ENCODE peak calls at places on chromosomes 5 and 9, in seven cellular contexts. P is NCI-H1417 treated with DMSO at 0.1 percent for 48 hours; Z is upper lobe of right lung; H is PC-9; U is activated CD8-positive, alpha-beta memory T cell treated with anti-CD3 and anti-CD28 coated beads for 1 hour; L is adrenal gland; O is T follicular helper cell. C is an unnamed sample.
A peak's percentile ranks its signal among the peaks of the same experiment; 100 is the strongest.

GRCh38 chr9:134843740-134844139 is 36.9 kb upstream of the FCN2 start:
- DNase-seq in P (no peak), Z (no peak), H (no peak), U (no peak), L (no peak), O (no peak), C (no peak)

GRCh38 chr5:168494057-168494555 is 7.8 kb downstream of the RARS1 start:
- DNase-seq in P (no peak), Z (no peak), H (no peak), U (no peak), L (no peak), O (no peak), C (no peak)

GRCh38 chr9:19233344-19233743 is 2.9 kb downstream of the DENND4C start:
- DNase-seq in P (no peak), Z (no peak), H (no peak), U (no peak), L (no peak), O (no peak), C (no peak)

GRCh38 chr5:83368835-83369234 is 102.7 kb upstream of the VCAN start:
- DNase-seq in P (no peak), Z (no peak), H (no peak), U (no peak), L (no peak), O (no peak), C (no peak)

GRCh38 chr9:14030350-14030823 is 283.6 kb downstream of the NFIB start:
- DNase-seq in P (no peak), Z (no peak), H (peak; percentile 83), U (no peak), L (peak; percentile 39), O (no peak), C (no peak)

GRCh38 chr5:13816126-13816525 is 128.4 kb downstream of the DNAH5 start:
- DNase-seq in P (no peak), Z (no peak), H (no peak), U (no peak), L (no peak), O (no peak), C (no peak)

GRCh38 chr9:14004110-14004509 is 309.8 kb downstream of the NFIB start:
- DNase-seq in P (no peak), Z (no peak), H (no peak), U (no peak), L (no peak), O (no peak), C (no peak)

GRCh38 chr5:96222129-96222528 is 210.9 kb downstream of the PCSK1 start:
- DNase-seq in P (no peak), Z (no peak), H (no peak), U (no peak), L (no peak), O (no peak), C (no peak)

GRCh38 chr5:134140530-134141201 is 26.2 kb downstream of the TCF7 start:
- DNase-seq in P (no peak), Z (peak; percentile 67), H (peak; percentile 73), U (no peak), L (peak; percentile 91), O (peak; percentile 48), C (peak; percentile 46)

GRCh38 chr9:122070728-122071127 is 22.4 kb downstream of the TTLL11 start:
- DNase-seq in P (no peak), Z (no peak), H (no peak), U (no peak), L (no peak), O (no peak), C (no peak)

GRCh38 chr9:116589392-116590354 is 97.4 kb upstream of the TRIM32 start:
- DNase-seq in P (no peak), Z (no peak), H (peak; percentile 37), U (no peak), L (no peak), O (no peak), C (no peak)

GRCh38 chr5:132820162-132820754 is 7.2 kb downstream of the SOWAHA start:
- DNase-seq in P (no peak), Z (peak; percentile 92), H (peak; percentile 72), U (peak; percentile 81), L (peak; percentile 95), O (peak; percentile 78), C (peak; percentile 79)

GRCh38 chr5:146995878-146996277 is 117.3 kb upstream of the PPP2R2B start:
- DNase-seq in P (no peak), Z (no peak), H (no peak), U (no peak), L (no peak), O (no peak), C (no peak)

GRCh38 chr9:34990908-34991832 is 1.6 kb downstream of the DNAJB5 start:
- DNase-seq in P (no peak), Z (no peak), H (no peak), U (no peak), L (no peak), O (no peak), C (no peak)

GRCh38 chr5:179533024-179533423 is 17.3 kb upstream of the RUFY1 start:
- DNase-seq in P (no peak), Z (no peak), H (no peak), U (no peak), L (no peak), O (no peak), C (no peak)

GRCh38 chr5:53321073-53321472 is 159.4 kb upstream of the FST start:
- DNase-seq in P (no peak), Z (no peak), H (no peak), U (no peak), L (no peak), O (no peak), C (no peak)

GRCh38 chr9:87212563-87213154 is 265.4 kb upstream of the GAS1 start:
- DNase-seq in P (no peak), Z (no peak), H (peak; percentile 89), U (no peak), L (no peak), O (no peak), C (no peak)

GRCh38 chr9:88064554-88064953 is 73.7 kb downstream of the SPATA31C2 start:
- DNase-seq in P (no peak), Z (no peak), H (no peak), U (no peak), L (no peak), O (no peak), C (no peak)

GRCh38 chr9:2859776-2860379 is 16.0 kb upstream of the PUM3 start:
- DNase-seq in P (peak; percentile 3), Z (peak; percentile 75), H (no peak), U (no peak), L (peak; percentile 82), O (no peak), C (peak; percentile 6)

GRCh38 chr5:67481362-67481761 is 284.8 kb upstream of the CD180 start:
- DNase-seq in P (no peak), Z (no peak), H (no peak), U (no peak), L (no peak), O (no peak), C (no peak)

GRCh38 chr9:95305770-95306492 is 11.6 kb downstream of the FANCC start:
- DNase-seq in P (no peak), Z (no peak), H (peak; percentile 60), U (no peak), L (no peak), O (no peak), C (no peak)

GRCh38 chr5:33049845-33050244 is 338.7 kb downstream of the NPR3 start:
- DNase-seq in P (no peak), Z (no peak), H (peak; percentile 58), U (no peak), L (peak; percentile 77), O (no peak), C (no peak)

GRCh38 chr5:39157679-39158078 is 61.7 kb downstream of the FYB1 start:
- DNase-seq in P (no peak), Z (no peak), H (no peak), U (no peak), L (no peak), O (no peak), C (no peak)

GRCh38 chr5:139652788-139653241 is 4.7 kb downstream of the CXXC5 start:
- DNase-seq in P (no peak), Z (no peak), H (no peak), U (no peak), L (no peak), O (no peak), C (no peak)

GRCh38 chr5:93611900-93612898 is 29.2 kb downstream of the NR2F1 start:
- DNase-seq in P (no peak), Z (no peak), H (no peak), U (no peak), L (peak; percentile 46), O (no peak), C (no peak)

GRCh38 chr9:37575921-37576721 is at the start of gene FBXO10:
- DNase-seq in P (no peak), Z (peak; percentile 87), H (no peak), U (no peak), L (peak; percentile 82), O (peak; percentile 19), C (peak; percentile 14)

GRCh38 chr9:97412628-97413382 is 909 bp downstream of the TDRD7 start:
- DNase-seq in P (no peak), Z (no peak), H (no peak), U (no peak), L (no peak), O (no peak), C (no peak)

GRCh38 chr5:109161914-109162683 is 247.7 kb downstream of the PJA2 start:
- DNase-seq in P (no peak), Z (no peak), H (no peak), U (no peak), L (no peak), O (no peak), C (no peak)

GRCh38 chr5:175851311-175851710 is 20.1 kb upstream of the CPLX2 start:
- DNase-seq in P (no peak), Z (no peak), H (no peak), U (no peak), L (no peak), O (no peak), C (no peak)

GRCh38 chr9:33988219-33988890 is 60.3 kb downstream of the UBAP2 start:
- DNase-seq in P (no peak), Z (no peak), H (no peak), U (no peak), L (no peak), O (no peak), C (no peak)

GRCh38 chr9:122370303-122370702 is 521 bp upstream of the PTGS1 start:
- DNase-seq in P (no peak), Z (peak; percentile 76), H (no peak), U (no peak), L (peak; percentile 21), O (no peak), C (no peak)

GRCh38 chr9:15711531-15712295 is 158.9 kb downstream of the CCDC171 start:
- DNase-seq in P (no peak), Z (no peak), H (no peak), U (no peak), L (no peak), O (no peak), C (no peak)

GRCh38 chr9:118674942-118675341 is 694.3 kb downstream of the BRINP1 start:
- DNase-seq in P (no peak), Z (no peak), H (no peak), U (no peak), L (no peak), O (no peak), C (no peak)

GRCh38 chr9:90038778-90039177 is 434.0 kb downstream of the GADD45G start:
- DNase-seq in P (peak; percentile 96), Z (no peak), H (no peak), U (no peak), L (no peak), O (no peak), C (no peak)

C was measured in stimulated activated naive CD4-positive, alpha-beta T cell.